ENCODE peak calls at places on chromosomes 3 and 15, in six cellular contexts. E, C, N, H, Z and Y are unnamed samples. For H3K36me3, the result is how much of the 10 kb centered on the place peaks cover.

GRCh38 chr3:136817448-136817847 is 1.5 kb upstream of the SLC35G2 start:
- DNase-seq in E (no peak), N (no peak), Z (no peak), C (no peak), H (no peak), Y (no peak)

GRCh38 chr3:134427400-134428111 is 53.3 kb upstream of the AMOTL2 start:
- DNase-seq in N (no peak), H (peak), C (no peak), Z (no peak), E (no peak), Y (no peak)

GRCh38 chr15:66760968-66761722 is 59.1 kb downstream of the SMAD6 start:
- DNase-seq in H (no peak), E (no peak), C (peak), N (no peak), Z (no peak), Y (no peak)

GRCh38 chr3:28651159-28651558 is 302.5 kb upstream of the AZI2 start:
- DNase-seq in E (no peak), H (no peak), Z (no peak), N (no peak), C (no peak), Y (no peak)

GRCh38 chr3:58306662-58307286 is 454 bp downstream of the HTD2 start:
- DNase-seq in N (no peak), H (peak), C (peak), Z (peak), E (peak), Y (peak)

GRCh38 chr3:20246662-20247061 is 60.7 kb upstream of the SGO1 start:
- DNase-seq in H (no peak), N (no peak), C (no peak), E (no peak), Z (no peak), Y (no peak)

GRCh38 chr3:108414007-108414406 is 96.4 kb downstream of the MYH15 start:
- DNase-seq in Z (no peak), N (no peak), E (no peak), C (no peak), H (no peak), Y (no peak)

GRCh38 chr3:18666655-18667054 is 241.5 kb upstream of the SATB1 start:
- DNase-seq in Z (no peak), C (no peak), E (no peak), H (no peak), N (no peak), Y (no peak)

GRCh38 chr15:50321680-50322079 is 33.3 kb downstream of the GABPB1 start:
- DNase-seq in C (no peak), Z (no peak), N (no peak), E (no peak), H (no peak), Y (no peak)

DNA sequence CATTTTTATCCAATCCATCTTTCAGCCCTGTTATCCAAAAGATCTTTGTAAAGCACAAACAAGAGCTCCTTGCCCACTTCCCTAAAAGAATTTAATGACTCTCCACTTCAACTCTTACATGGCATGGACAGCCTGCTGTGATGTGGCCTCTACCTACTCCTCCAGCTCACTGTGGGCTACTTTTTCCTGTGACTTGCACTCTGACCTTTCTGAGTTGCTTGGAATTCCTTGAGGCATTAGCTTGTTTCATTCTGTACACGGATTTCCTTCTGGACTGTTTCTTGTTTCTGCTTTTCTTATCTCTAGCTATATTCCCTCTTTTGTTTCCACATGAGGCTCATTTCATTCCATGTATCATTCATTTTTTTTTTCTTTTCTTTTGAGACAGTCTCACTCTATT is 15.2 kb downstream of the QTRT2 start:
- DNase-seq in H (no peak), E (no peak), Z (no peak), N (no peak), C (no peak), Y (no peak)
- H3K36me3 ChIP-seq in H (under half), E (half or more), Z (half or more), N (half or more), C (under half), Y (under half)

GRCh38 chr3:197953325-197953724 is 3.3 kb downstream of the RPL35A start:
- DNase-seq in H (no peak), Z (no peak), C (no peak), E (no peak), N (no peak), Y (no peak)
- H3K36me3 ChIP-seq in H (half or more), Z (half or more), C (under half), E (half or more), N (half or more), Y (under half)

DNA sequence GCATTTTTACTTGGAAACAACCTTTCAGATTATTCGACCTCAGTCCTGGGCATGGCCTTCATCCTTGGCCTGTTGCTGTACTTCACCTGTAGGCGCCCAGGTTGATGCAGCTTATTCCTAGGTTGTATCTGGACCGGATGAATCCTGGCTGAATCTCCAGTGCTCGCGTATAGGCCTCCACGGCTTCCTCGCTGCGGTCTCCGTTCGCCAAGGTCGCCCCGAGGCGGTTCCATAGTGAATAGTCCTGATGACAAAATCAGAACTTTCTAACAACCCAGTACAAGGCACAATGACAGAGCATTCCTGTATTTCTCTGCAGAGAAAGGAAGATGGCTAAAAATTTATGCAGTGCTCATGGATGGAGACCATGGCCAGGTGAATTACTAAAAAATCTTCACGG is 154.7 kb downstream of the USP13 start:
- DNase-seq in E (no peak), C (no peak), Z (no peak), H (no peak), N (no peak), Y (no peak)
- H3K36me3 ChIP-seq in E (under half), C (under half), Z (under half), H (under half), N (under half), Y (under half)

DNA sequence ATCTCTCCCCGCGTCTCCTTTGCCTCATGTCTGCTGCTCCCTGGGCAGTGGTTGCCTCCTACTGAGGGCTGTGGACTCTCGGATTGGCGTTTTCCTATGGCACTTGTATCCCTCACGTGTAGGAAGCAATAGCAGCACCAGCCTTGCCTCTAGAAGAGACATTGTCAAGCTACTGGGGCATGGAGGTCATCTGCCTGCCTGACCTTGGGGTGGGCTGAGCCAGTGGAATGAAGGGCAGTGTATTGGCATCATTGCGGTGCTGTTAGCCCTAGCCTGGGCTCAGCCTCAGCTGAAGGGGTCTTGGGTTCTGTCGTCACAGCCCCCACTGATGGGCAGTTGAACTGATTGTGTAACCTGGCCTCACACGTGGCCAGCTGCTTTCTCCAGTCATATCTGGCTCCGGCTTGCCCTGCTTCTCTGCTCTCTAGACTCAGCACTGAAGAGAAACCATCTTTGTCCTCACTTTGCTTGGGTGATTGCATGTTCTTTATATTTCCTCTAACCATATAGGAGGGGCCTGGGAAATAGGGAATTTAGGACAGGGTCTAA is 8.1 kb downstream of the ABCF3 start:
- DNase-seq in H (no peak), N (no peak), C (no peak), E (no peak), Z (no peak), Y (no peak)
- H3K36me3 ChIP-seq in H (half or more), N (half or more), C (under half), E (half or more), Z (under half), Y (under half)

GRCh38 chr3:97949110-97949485 is 23.1 kb downstream of the RIOX2 start:
- DNase-seq in E (no peak), Z (no peak), C (no peak), N (no peak), H (no peak), Y (no peak)
- H3K36me3 ChIP-seq in E (half or more), Z (under half), C (under half), N (half or more), H (half or more), Y (under half)

GRCh38 chr3:47846186-47846879 is 43.4 kb downstream of the DHX30 start:
- DNase-seq in C (no peak), Z (peak), E (no peak), N (no peak), H (no peak), Y (peak)

GRCh38 chr3:47846880-47847248 is 43.9 kb downstream of the DHX30 start:
- DNase-seq in N (no peak), Z (peak), C (no peak), H (no peak), E (no peak), Y (no peak)

GRCh38 chr3:47838503-47838902 is 35.6 kb downstream of the DHX30 start:
- DNase-seq in Z (no peak), E (no peak), C (no peak), N (no peak), H (no peak), Y (no peak)

GRCh38 chr3:47836986-47837385 is 34.0 kb downstream of the DHX30 start:
- DNase-seq in Z (no peak), C (no peak), H (no peak), N (no peak), E (no peak), Y (peak)

GRCh38 chr3:47841786-47842349 is 38.9 kb downstream of the DHX30 start:
- DNase-seq in C (no peak), H (no peak), E (no peak), Z (peak), N (no peak), Y (peak)
- H3K36me3 ChIP-seq in C (under half), H (half or more), E (half or more), Z (half or more), N (half or more), Y (half or more)

GRCh38 chr3:53113293-53114010 is 16.8 kb downstream of the RFT1 start:
- DNase-seq in H (no peak), C (peak), E (peak), N (no peak), Z (no peak), Y (no peak)

GRCh38 chr3:53114412-53115074 is 15.7 kb downstream of the RFT1 start:
- DNase-seq in C (no peak), E (no peak), N (no peak), H (no peak), Z (no peak), Y (no peak)

GRCh38 chr3:53109190-53109589 is 21.0 kb downstream of the RFT1 start:
- DNase-seq in E (no peak), Z (no peak), C (no peak), N (no peak), H (peak), Y (no peak)

GRCh38 chr3:53114011-53114400 is 16.2 kb downstream of the RFT1 start:
- DNase-seq in E (peak), N (peak), Z (peak), H (peak), C (peak), Y (peak)

GRCh38 chr3:53109822-53110771 is 20.1 kb downstream of the RFT1 start:
- DNase-seq in E (no peak), H (peak), N (no peak), Z (peak), C (no peak), Y (peak)
- H3K36me3 ChIP-seq in E (half or more), H (under half), N (half or more), Z (under half), C (under half), Y (under half)

GRCh38 chr3:196240424-196240823 is 24.1 kb downstream of the SLC51A start:
- DNase-seq in Z (no peak), N (no peak), E (no peak), H (no peak), C (no peak), Y (no peak)

GRCh38 chr3:196237203-196237602 is 20.9 kb downstream of the SLC51A start:
- DNase-seq in N (no peak), C (no peak), E (no peak), Z (no peak), H (no peak), Y (no peak)

GRCh38 chr3:196246612-196247308 is 30.4 kb downstream of the SLC51A start:
- DNase-seq in C (no peak), Z (no peak), E (no peak), H (peak), N (no peak), Y (no peak)

GRCh38 chr3:196238612-196239190 is 22.4 kb downstream of the SLC51A start:
- DNase-seq in Z (no peak), E (no peak), N (no peak), H (peak), C (no peak), Y (peak)

GRCh38 chr3:196241704-196242103 is 25.4 kb downstream of the SLC51A start:
- DNase-seq in N (no peak), C (no peak), Z (no peak), H (no peak), E (no peak), Y (no peak)
- H3K36me3 ChIP-seq in N (half or more), C (under half), Z (under half), H (under half), E (half or more), Y (under half)